ENCODE peak calls at places on chromosomes 7 and 10, in four cellular contexts. M is IMR-90; L is CD8-positive, alpha-beta T cell; D is sigmoid colon. C is an unnamed sample.

GRCh38 chr7:158759749-158760444 is 55.3 kb upstream of the NCAPG2 start:
- DNase-seq in M (no peak), L (no peak), D (no peak), C (no peak)

GRCh38 chr7:127976722-127977121 is 54.5 kb downstream of the LRRC4 start:
- DNase-seq in M (no peak), L (no peak), D (no peak), C (no peak)

GRCh38 chr10:95295031-95295755 is 4.4 kb upstream of the PDLIM1 start:
- DNase-seq in M (peak), L (peak), D (peak), C (peak)

GRCh38 chr7:36900988-36901710 is 176.9 kb upstream of the AOAH start:
- DNase-seq in M (no peak), L (no peak), D (no peak), C (no peak)

GRCh38 chr7:89223906-89224395 is 428.4 kb upstream of the TEX47 start:
- DNase-seq in M (no peak), L (no peak), D (no peak), C (no peak)

GRCh38 chr7:33841658-33842057 is 63.7 kb upstream of the BMPER start:
- DNase-seq in M (peak), L (no peak), D (peak), C (peak)

GRCh38 chr7:74093671-74094223 is 10.1 kb downstream of the LIMK1 start:
- DNase-seq in M (no peak), L (no peak), D (peak), C (no peak)

GRCh38 chr10:14707441-14707840 is 67.3 kb downstream of the FAM107B start:
- DNase-seq in M (no peak), L (no peak), D (no peak), C (peak)

GRCh38 chr10:85642421-85643170 is 724.0 kb downstream of the GRID1 start:
- DNase-seq in M (no peak), L (no peak), D (no peak), C (peak)

GRCh38 chr7:74569501-74570075 is 87.9 kb upstream of the GTF2I start:
- DNase-seq in M (no peak), L (no peak), D (no peak), C (no peak)

GRCh38 chr10:17033529-17034250 is 95.9 kb downstream of the CUBN start:
- DNase-seq in M (peak), L (no peak), D (no peak), C (peak)

GRCh38 chr7:114631249-114631822 is 216.7 kb downstream of the FOXP2 start:
- DNase-seq in M (no peak), L (no peak), D (no peak), C (no peak)

GRCh38 chr7:132500727-132501410 is 75.4 kb downstream of the PLXNA4 start:
- DNase-seq in M (no peak), L (no peak), D (peak), C (peak)

GRCh38 chr7:11698273-11698930 is 133.6 kb downstream of the THSD7A start:
- DNase-seq in M (no peak), L (no peak), D (no peak), C (no peak)

GRCh38 chr10:55500931-55501559 is 700.0 kb upstream of the PCDH15 start:
- DNase-seq in M (no peak), L (no peak), D (no peak), C (no peak)

GRCh38 chr10:34249634-34250033 is 565.5 kb downstream of the PARD3 start:
- DNase-seq in M (no peak), L (no peak), D (no peak), C (no peak)

GRCh38 chr10:113095419-113095818 is 145.4 kb downstream of the TCF7L2 start:
- DNase-seq in M (no peak), L (no peak), D (no peak), C (no peak)

GRCh38 chr10:112622786-112623185 is 175.8 kb downstream of the VTI1A start:
- DNase-seq in M (peak), L (no peak), D (no peak), C (peak)

GRCh38 chr10:110859947-110860376 is 11.8 kb upstream of the PDCD4 start:
- DNase-seq in M (peak), L (no peak), D (peak), C (peak)

GRCh38 chr10:123149568-123150228 is 1.8 kb downstream of the HMX2 start:
- DNase-seq in M (peak), L (no peak), D (no peak), C (peak)

GRCh38 chr7:81715984-81716588 is 53.8 kb downstream of the HGF start:
- DNase-seq in M (peak), L (no peak), D (no peak), C (peak)

GRCh38 chr7:11702938-11703337 is 129.1 kb downstream of the THSD7A start:
- DNase-seq in M (no peak), L (no peak), D (no peak), C (no peak)

GRCh38 chr10:14665304-14665703 is 109.4 kb downstream of the FAM107B start:
- DNase-seq in M (no peak), L (no peak), D (no peak), C (peak)

GRCh38 chr10:588246-589165 is 101.0 kb downstream of the DIP2C start:
- DNase-seq in M (peak), L (no peak), D (no peak), C (peak)

GRCh38 chr7:102287465-102288146 is 938 bp downstream of the SH2B2 start:
- DNase-seq in M (no peak), L (no peak), D (peak), C (no peak)

GRCh38 chr7:94392391-94392782 is 2.3 kb upstream of the COL1A2 start:
- DNase-seq in M (no peak), L (no peak), D (no peak), C (peak)

GRCh38 chr10:93186631-93187030 is 112.9 kb downstream of the CYP26A1 start:
- DNase-seq in M (no peak), L (no peak), D (no peak), C (no peak)

GRCh38 chr10:31583358-31583757 is 264.3 kb downstream of the ZEB1 start:
- DNase-seq in M (no peak), L (no peak), D (no peak), C (no peak)

GRCh38 chr7:122412886-122413285 is 108.3 kb upstream of the FEZF1 start:
- DNase-seq in M (peak), L (no peak), D (peak), C (peak)

GRCh38 chr7:95540366-95540765 is 54.6 kb downstream of the ASB4 start:
- DNase-seq in M (no peak), L (no peak), D (no peak), C (no peak)

GRCh38 chr10:4980793-4981192 is 17.6 kb downstream of the AKR1C1 start:
- DNase-seq in M (no peak), L (no peak), D (no peak), C (no peak)

GRCh38 chr10:78849115-78849514 is 219.7 kb upstream of the ZMIZ1 start:
- DNase-seq in M (no peak), L (no peak), D (no peak), C (no peak)

GRCh38 chr10:105269011-105269410 is 627.9 kb downstream of the SORCS3 start:
- DNase-seq in M (no peak), L (no peak), D (no peak), C (no peak)

GRCh38 chr10:133020193-133020817 is 67.4 kb upstream of the ADGRA1 start:
- DNase-seq in M (no peak), L (no peak), D (no peak), C (no peak)
- H3K4me3 ChIP-seq in M (no peak), L (no peak), D (no peak), C (no peak)

GRCh38 chr7:39909526-39909925 is 40.5 kb upstream of the CDK13 start:
- DNase-seq in M (no peak), L (no peak), D (no peak), C (no peak)

GRCh38 chr7:39908141-39908540 is 41.9 kb upstream of the CDK13 start:
- DNase-seq in M (no peak), L (no peak), D (no peak), C (no peak)

GRCh38 chr7:39910108-39910869 is 39.8 kb upstream of the CDK13 start:
- DNase-seq in M (peak), L (no peak), D (no peak), C (peak)

GRCh38 chr7:39908973-39909372 is 41.1 kb upstream of the CDK13 start:
- DNase-seq in M (no peak), L (no peak), D (no peak), C (no peak)

DNA sequence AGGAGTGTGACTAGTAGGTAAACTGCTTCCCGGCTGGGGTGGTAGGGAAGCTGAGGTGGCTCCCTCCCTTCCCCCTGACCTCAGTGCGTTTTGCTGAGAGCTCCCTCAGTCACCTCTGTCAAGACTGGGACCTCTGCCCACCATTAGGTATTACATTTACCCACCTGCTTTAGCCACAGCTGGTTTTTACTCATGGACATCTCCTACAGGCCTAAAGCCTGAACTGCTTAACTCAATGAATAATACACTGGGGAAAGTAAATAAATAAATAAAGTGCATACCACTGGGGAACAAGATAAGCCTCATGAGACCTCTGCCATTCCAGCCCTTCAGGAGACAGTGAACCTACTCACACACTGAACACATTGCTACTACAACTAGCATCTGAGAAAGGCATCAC is 38.9 kb upstream of the CDK13 start:
- DNase-seq in M (peak), L (no peak), D (no peak), C (no peak)
- TF ChIP-seq CTCF in M (no peak), L (no peak), D (no peak), C (no peak)

DNA sequence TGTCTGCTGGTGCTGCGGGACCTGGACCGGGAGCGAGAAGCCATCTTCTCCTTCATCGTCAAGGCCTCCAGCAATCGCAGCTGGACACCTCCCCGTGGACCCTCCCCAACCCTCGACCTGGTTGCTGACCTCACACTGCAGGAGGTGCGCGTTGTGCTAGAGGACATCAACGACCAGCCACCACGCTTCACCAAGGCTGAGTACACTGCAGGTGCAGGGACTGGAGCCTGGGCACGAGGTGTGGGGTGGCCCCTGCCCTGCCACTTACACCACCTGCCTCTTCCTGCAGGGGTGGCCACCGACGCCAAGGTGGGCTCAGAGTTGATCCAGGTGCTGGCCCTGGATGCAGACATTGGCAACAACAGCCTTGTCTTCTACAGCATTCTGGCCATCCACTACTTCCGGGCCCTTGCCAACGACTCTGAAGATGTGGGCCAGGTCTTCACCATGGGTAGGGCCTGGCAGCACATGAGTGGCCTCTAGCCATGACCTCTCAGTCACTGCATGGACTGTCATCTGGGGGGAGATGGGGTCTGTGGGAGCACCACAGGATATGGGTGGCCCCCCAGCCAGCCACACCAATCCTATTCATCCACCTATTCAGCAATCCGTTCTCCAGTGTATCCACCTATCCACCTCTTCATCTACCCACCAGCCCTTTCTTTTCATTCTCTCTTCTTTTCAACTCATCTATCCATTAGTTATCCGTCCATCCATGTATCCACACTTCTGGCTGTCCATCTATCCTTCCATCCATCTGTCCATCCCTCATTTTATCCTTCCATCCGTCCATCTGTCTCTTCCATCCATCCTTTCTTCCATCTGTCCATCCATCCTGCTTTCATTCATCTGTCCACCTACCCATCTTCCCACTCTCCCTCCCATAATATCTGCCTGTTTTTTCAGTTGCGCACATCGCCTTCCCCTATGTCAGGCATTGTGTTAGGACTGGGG is 34.5 kb upstream of the VSIR start:
- DNase-seq in M (no peak), L (no peak), D (no peak), C (no peak)
- H3K4me3 ChIP-seq in M (no peak), L (no peak), D (no peak), C (no peak)

GRCh38 chr7:77416621-77417371 is 647 bp upstream of the GSAP start:
- DNase-seq in M (no peak), L (no peak), D (no peak), C (no peak)
- TF ChIP-seq CTCF in M (no peak), L (no peak), D (no peak), C (no peak)

DNA sequence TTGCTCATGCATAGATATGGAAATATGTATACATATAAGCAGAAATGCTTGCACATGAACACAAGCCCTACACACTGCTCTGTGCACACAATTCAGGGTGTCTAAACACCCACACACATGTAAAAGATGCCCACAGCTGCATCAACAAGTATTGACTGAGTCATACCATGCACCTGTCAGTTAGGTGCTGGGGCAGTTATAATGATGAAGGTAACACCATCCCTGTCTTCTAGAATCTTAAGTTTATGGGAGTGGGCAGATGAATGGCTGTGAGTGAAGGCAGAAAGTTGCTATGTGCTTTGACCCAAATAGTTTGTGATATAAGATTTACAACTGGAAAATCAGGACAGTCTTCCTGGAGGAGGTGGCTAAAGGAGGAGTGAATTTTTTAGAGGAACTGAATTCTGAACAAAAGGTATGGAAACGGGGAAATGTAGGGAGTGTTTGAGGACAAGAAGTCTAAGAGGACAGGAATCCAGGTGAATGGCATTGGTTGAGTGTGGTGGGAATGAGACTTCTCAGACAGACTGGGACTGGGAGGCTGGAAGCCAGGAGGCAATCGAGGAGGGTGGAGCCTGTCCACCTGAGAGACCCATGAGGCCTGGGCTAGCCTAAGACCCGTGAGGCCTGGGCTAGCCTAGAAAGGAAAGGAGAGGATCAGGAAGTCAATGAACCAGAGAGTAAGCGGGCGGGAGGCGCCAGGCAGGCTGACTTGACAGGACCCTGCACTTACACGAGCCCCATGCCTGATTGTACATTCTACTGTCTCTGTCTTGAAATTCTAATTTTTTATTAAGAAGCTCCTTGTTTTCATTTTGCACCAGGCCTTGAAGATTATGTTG is 20.7 kb downstream of the POLL start:
- DNase-seq in M (no peak), L (no peak), D (peak), C (no peak)
- H3K4me3 ChIP-seq in M (no peak), L (no peak), D (no peak), C (no peak)

DNA sequence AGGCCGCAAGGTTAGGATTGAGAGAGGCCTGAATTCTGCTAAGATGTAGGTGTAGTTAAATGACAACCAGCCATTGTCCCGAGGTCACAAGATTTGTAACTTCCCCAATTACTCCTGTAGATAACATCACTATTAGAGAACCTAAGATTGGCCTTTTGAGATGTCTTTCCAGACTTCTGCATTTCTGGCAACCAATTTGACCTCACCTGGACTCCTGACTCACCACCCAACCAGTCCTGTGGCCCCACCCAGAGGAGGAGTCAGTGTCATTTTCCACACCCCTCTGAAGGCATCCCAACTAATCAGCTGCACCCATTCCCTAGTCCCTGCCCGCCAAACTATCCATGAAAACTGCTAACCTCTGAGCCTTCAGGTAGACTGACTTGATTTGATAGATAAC is 115.7 kb downstream of the PRKAG2 start:
- DNase-seq in M (no peak), L (no peak), D (no peak), C (no peak)
- TF ChIP-seq CTCF in M (no peak), L (no peak), D (no peak), C (no peak)

GRCh38 chr10:43576062-43576461 is 1.6 kb upstream of the ZNF239 start:
- DNase-seq in M (no peak), L (no peak), D (no peak), C (no peak)

GRCh38 chr10:43574035-43574892 is at the start of gene ZNF239:
- DNase-seq in M (peak), L (peak), D (peak), C (peak)

GRCh38 chr10:43576580-43576979 is 2.2 kb upstream of the ZNF239 start:
- DNase-seq in M (no peak), L (no peak), D (no peak), C (no peak)

GRCh38 chr10:43573250-43574034 is 974 bp downstream of the ZNF239 start:
- DNase-seq in M (peak), L (no peak), D (no peak), C (no peak)

GRCh38 chr10:43574906-43575305 is 490 bp upstream of the ZNF239 start:
- DNase-seq in M (no peak), L (no peak), D (no peak), C (no peak)
- H3K4me3 ChIP-seq in M (peak), L (peak), D (peak), C (peak)

GRCh38 chr7:2205036-2205780 is 27.5 kb downstream of the MAD1L1 start:
- DNase-seq in M (peak), L (no peak), D (peak), C (peak)

GRCh38 chr7:2204446-2204845 is 28.3 kb downstream of the MAD1L1 start:
- DNase-seq in M (no peak), L (no peak), D (no peak), C (no peak)

GRCh38 chr7:2202901-2203550 is 29.7 kb downstream of the MAD1L1 start:
- DNase-seq in M (no peak), L (no peak), D (peak), C (no peak)

GRCh38 chr7:2202361-2202761 is 30.4 kb downstream of the MAD1L1 start:
- DNase-seq in M (no peak), L (no peak), D (peak), C (no peak)

DNA sequence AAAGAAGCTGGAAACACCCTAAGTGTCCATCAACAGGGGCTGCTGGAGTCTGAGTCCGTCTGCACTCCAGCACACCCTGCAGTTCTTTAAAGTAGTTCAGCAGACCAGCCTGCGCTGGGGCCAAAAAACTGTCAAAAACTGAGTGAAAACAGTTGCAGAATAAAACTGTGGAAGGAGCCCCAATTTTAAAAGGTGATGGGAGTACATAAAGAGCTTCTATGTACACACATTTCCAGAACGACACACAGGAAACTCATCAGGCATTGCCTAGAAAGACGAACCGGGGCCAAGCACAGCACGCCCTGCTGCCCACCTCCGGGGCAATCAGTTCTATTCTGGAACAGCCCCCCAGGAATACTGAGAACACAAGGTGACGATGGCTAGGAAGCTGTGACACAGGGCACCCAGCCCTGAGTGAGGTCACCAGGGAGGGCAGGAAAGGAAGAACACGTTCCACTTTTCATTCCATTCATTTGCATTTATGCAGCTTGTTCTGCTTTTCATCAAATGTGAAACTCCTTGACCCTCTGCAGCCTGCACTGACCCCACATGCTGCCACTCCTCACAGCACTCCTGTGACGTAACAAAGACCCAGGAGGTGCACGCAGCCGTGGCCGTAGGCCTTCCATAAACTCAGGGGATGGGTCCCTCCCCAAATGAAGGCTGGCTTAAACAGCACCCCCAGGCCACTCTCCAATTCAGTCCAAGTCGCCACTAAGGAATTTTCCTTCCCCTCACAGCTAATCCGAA is 29.0 kb downstream of the MAD1L1 start:
- DNase-seq in M (peak), L (no peak), D (peak), C (peak)
- TF ChIP-seq CTCF in M (no peak), L (no peak), D (no peak), C (peak)

C was measured in fibroblast of villous mesenchyme.